ENCODE peak calls at places on chromosomes 4 and X, in four cellular contexts. One of them, this sample, is unnamed.

GRCh38 chr4:751676-752075 is 46.0 kb downstream of the PCGF3 start:
- DNase-seq in MM.1S: no peak
- DNase-seq in adrenal gland: no peak
- DNase-seq in right atrium auricular region: no peak
- DNase-seq in this sample: no peak

GRCh38 chr4:53714377-53715140 is 123.3 kb upstream of the LNX1 start:
- DNase-seq in right atrium auricular region: no peak
- DNase-seq in adrenal gland: no peak
- DNase-seq in MM.1S: no peak
- DNase-seq in this sample: no peak

GRCh38 chr4:128322311-128322710 is 34.7 kb upstream of the PGRMC2 start:
- DNase-seq in right atrium auricular region: no peak
- DNase-seq in MM.1S: no peak
- DNase-seq in adrenal gland: no peak
- DNase-seq in this sample: no peak

GRCh38 chr4:137213372-137214173 is 318.7 kb downstream of the PCDH18 start:
- DNase-seq in MM.1S: no peak
- DNase-seq in right atrium auricular region: no peak
- DNase-seq in adrenal gland: no peak
- DNase-seq in this sample: no peak

GRCh38 chr4:124542021-124542420 is 170.5 kb downstream of the ANKRD50 start:
- DNase-seq in adrenal gland: no peak
- DNase-seq in MM.1S: no peak
- DNase-seq in right atrium auricular region: no peak
- DNase-seq in this sample: no peak

GRCh38 chrX:47199286-47199685 is 5.7 kb downstream of the UBA1 start:
- DNase-seq in right atrium auricular region: no peak
- DNase-seq in MM.1S: no peak
- DNase-seq in adrenal gland: no peak
- DNase-seq in this sample: no peak

GRCh38 chr4:124143632-124144031 is 568.9 kb downstream of the ANKRD50 start:
- DNase-seq in adrenal gland: no peak
- DNase-seq in MM.1S: no peak
- DNase-seq in right atrium auricular region: no peak
- DNase-seq in this sample: no peak

GRCh38 chr4:4872148-4872903 is 12.9 kb downstream of the MSX1 start:
- DNase-seq in MM.1S: no peak
- DNase-seq in adrenal gland: no peak
- DNase-seq in right atrium auricular region: no peak
- DNase-seq in this sample: no peak

GRCh38 chr4:16897351-16897750 is 1.1 kb downstream of the LDB2 start:
- DNase-seq in right atrium auricular region: no peak
- DNase-seq in MM.1S: no peak
- DNase-seq in adrenal gland: no peak
- DNase-seq in this sample: no peak

GRCh38 chr4:56099378-56099786 is 150.6 kb downstream of the CEP135 start:
- DNase-seq in MM.1S: peak; percentile 51
- DNase-seq in adrenal gland: no peak
- DNase-seq in right atrium auricular region: no peak
- DNase-seq in this sample: no peak

GRCh38 chr4:58275856-58276255 is 1165.7 kb upstream of the IGFBP7 start:
- DNase-seq in right atrium auricular region: no peak
- DNase-seq in MM.1S: no peak
- DNase-seq in adrenal gland: no peak
- DNase-seq in this sample: no peak

GRCh38 chrX:46477435-46477834 is 67.8 kb downstream of the ZNF674 start:
- DNase-seq in MM.1S: no peak
- DNase-seq in right atrium auricular region: no peak
- DNase-seq in adrenal gland: no peak
- DNase-seq in this sample: no peak

GRCh38 chr4:6926681-6927478 is 17.3 kb downstream of the TBC1D14 start:
- DNase-seq in adrenal gland: peak; percentile 95
- DNase-seq in right atrium auricular region: no peak
- DNase-seq in MM.1S: no peak
- DNase-seq in this sample: no peak

GRCh38 chrX:153963546-153963945 is 8.1 kb downstream of the HCFC1 start:
- DNase-seq in MM.1S: no peak
- DNase-seq in right atrium auricular region: no peak
- DNase-seq in adrenal gland: no peak
- DNase-seq in this sample: no peak

GRCh38 chr4:167897116-167897515 is 195.2 kb upstream of the ANXA10 start:
- DNase-seq in MM.1S: no peak
- DNase-seq in adrenal gland: no peak
- DNase-seq in right atrium auricular region: no peak
- DNase-seq in this sample: no peak

GRCh38 chr4:38189445-38189844 is 229.2 kb downstream of the PTTG2 start:
- DNase-seq in adrenal gland: peak; percentile 50
- DNase-seq in right atrium auricular region: no peak
- DNase-seq in MM.1S: no peak
- DNase-seq in this sample: no peak

GRCh38 chrX:68421651-68422050 is 11.6 kb downstream of the OPHN1 start:
- DNase-seq in adrenal gland: no peak
- DNase-seq in right atrium auricular region: no peak
- DNase-seq in MM.1S: no peak
- DNase-seq in this sample: no peak

GRCh38 chr4:12636191-12636590 is 847.9 kb downstream of the RAB28 start:
- DNase-seq in right atrium auricular region: no peak
- DNase-seq in adrenal gland: no peak
- DNase-seq in MM.1S: peak; percentile 80
- DNase-seq in this sample: no peak

DNA sequence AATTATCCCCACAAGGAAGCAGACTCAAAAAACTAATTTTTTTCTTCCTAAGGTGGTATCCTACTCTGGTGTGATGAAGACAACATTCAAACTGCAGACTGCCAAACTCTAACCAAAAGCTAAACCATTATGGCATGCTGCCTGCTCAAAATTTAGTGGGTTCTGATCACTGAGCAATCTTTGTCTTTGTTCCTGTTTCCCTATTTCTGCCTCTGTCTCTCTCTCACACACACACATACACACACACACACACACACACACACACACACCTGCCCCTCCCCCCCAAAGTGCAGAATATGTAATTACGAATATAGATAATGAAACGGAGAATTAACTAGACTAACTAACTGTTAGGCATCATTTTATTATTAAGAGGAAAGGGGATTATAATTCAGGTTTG is 1278.6 kb downstream of the PCDH7 start:
- DNase-seq in MM.1S: no peak
- DNase-seq in right atrium auricular region: no peak
- DNase-seq in adrenal gland: no peak
- DNase-seq in this sample: no peak
- H3K4me3 ChIP-seq in MM.1S: no peak overlapping the region
- H3K4me3 ChIP-seq in right atrium auricular region: no peak overlapping the region
- H3K4me3 ChIP-seq in adrenal gland: no peak overlapping the region
- H3K4me3 ChIP-seq in this sample: no peak overlapping the region

GRCh38 chr4:88318751-88319350 is 34.5 kb upstream of the PPM1K start:
- DNase-seq in adrenal gland: no peak
- DNase-seq in MM.1S: no peak
- DNase-seq in right atrium auricular region: no peak
- DNase-seq in this sample: no peak

GRCh38 chr4:88315460-88316017 is 31.2 kb upstream of the PPM1K start:
- DNase-seq in right atrium auricular region: no peak
- DNase-seq in adrenal gland: no peak
- DNase-seq in MM.1S: no peak
- DNase-seq in this sample: no peak

GRCh38 chr4:88320174-88320779 is 35.9 kb upstream of the PPM1K start:
- DNase-seq in right atrium auricular region: no peak
- DNase-seq in MM.1S: peak; percentile 37
- DNase-seq in adrenal gland: no peak
- DNase-seq in this sample: peak; percentile 86

DNA sequence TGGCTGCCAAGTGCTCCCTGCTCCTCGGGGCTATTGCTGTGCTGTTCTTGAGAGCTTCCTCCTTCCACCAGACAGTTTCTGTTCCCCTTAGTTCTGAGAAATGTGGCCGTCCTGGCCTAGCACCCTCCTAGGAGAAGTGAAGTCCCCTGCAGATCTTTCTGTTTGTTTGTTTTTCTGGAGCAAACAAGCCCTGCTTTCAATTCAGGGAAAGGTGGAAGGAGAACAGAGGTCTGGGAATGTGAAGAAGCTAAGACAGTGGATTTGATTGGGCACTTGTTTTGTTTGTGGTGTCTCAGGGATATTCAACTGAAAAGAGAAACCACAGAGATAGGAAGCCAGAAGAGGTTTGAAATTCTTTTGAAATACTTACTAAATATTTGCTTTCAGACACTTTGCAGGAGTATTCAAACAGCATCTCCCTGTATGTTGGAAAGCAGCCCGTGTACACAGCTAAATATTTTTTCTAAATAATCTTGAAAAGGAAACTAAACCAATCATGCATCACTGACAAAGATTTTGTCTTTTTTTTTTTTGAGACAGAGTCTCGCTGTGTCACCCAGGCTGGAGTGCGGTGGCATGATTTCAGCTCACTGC is 36.5 kb upstream of the PPM1K start:
- DNase-seq in MM.1S: peak; percentile 70
- DNase-seq in adrenal gland: peak; percentile 17
- DNase-seq in right atrium auricular region: no peak
- DNase-seq in this sample: peak; percentile 90
- H3K4me3 ChIP-seq in MM.1S: peak overlapping the region; percentile 60
- H3K4me3 ChIP-seq in adrenal gland: no peak overlapping the region
- H3K4me3 ChIP-seq in right atrium auricular region: no peak overlapping the region
- H3K4me3 ChIP-seq in this sample: peak overlapping the region; percentile 51

GRCh38 chr4:27089186-27089585 is 228.5 kb downstream of the STIM2 start:
- DNase-seq in right atrium auricular region: no peak
- DNase-seq in adrenal gland: no peak
- DNase-seq in MM.1S: no peak
- DNase-seq in this sample: no peak

GRCh38 chr4:27087306-27088045 is 226.8 kb downstream of the STIM2 start:
- DNase-seq in right atrium auricular region: no peak
- DNase-seq in adrenal gland: no peak
- DNase-seq in MM.1S: no peak
- DNase-seq in this sample: peak; percentile 28

GRCh38 chr4:27088491-27088890 is 227.8 kb downstream of the STIM2 start:
- DNase-seq in MM.1S: no peak
- DNase-seq in adrenal gland: no peak
- DNase-seq in right atrium auricular region: no peak
- DNase-seq in this sample: no peak

GRCh38 chr4:27094224-27094623 is 233.6 kb downstream of the STIM2 start:
- DNase-seq in adrenal gland: no peak
- DNase-seq in MM.1S: no peak
- DNase-seq in right atrium auricular region: no peak
- DNase-seq in this sample: peak; percentile 28

DNA sequence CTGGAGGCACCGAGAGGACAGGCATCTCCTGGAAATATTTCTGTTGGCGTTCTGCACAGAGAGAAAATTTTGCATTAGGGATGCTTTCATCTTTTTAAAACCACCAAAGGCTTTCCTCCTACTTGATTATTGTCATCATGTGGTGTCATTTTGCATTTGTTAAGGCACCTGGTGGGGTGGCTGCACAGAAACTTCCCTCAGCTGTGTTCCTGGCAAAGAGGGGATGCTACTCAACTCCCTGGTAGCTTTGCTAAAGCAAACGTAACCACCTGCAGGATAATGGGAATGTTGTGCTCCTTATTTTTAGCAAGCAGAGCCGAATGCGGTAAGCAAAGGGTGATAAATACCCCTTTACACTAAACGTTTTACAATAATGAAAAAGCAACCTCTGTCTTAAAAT is 229.8 kb downstream of the STIM2 start:
- DNase-seq in MM.1S: no peak
- DNase-seq in adrenal gland: no peak
- DNase-seq in right atrium auricular region: no peak
- DNase-seq in this sample: peak; percentile 21
- H3K4me3 ChIP-seq in MM.1S: no peak overlapping the region
- H3K4me3 ChIP-seq in adrenal gland: no peak overlapping the region
- H3K4me3 ChIP-seq in right atrium auricular region: no peak overlapping the region
- H3K4me3 ChIP-seq in this sample: no peak overlapping the region

GRCh38 chr4:152536545-152537182 is 772 bp upstream of the FBXW7 start:
- DNase-seq in MM.1S: peak; percentile 60
- DNase-seq in adrenal gland: no peak
- DNase-seq in right atrium auricular region: no peak
- DNase-seq in this sample: peak; percentile 80

GRCh38 chr4:152535903-152536544 is at the start of gene FBXW7:
- DNase-seq in adrenal gland: peak; percentile 98
- DNase-seq in right atrium auricular region: peak; percentile 99
- DNase-seq in MM.1S: peak; percentile 99
- DNase-seq in this sample: peak; percentile 100

GRCh38 chr4:152539556-152540292 is 3.8 kb upstream of the FBXW7 start:
- DNase-seq in adrenal gland: no peak
- DNase-seq in right atrium auricular region: no peak
- DNase-seq in MM.1S: no peak
- DNase-seq in this sample: no peak

GRCh38 chr4:152540293-152540674 is 4.4 kb upstream of the FBXW7 start:
- DNase-seq in MM.1S: no peak
- DNase-seq in adrenal gland: no peak
- DNase-seq in right atrium auricular region: no peak
- DNase-seq in this sample: peak; percentile 77

DNA sequence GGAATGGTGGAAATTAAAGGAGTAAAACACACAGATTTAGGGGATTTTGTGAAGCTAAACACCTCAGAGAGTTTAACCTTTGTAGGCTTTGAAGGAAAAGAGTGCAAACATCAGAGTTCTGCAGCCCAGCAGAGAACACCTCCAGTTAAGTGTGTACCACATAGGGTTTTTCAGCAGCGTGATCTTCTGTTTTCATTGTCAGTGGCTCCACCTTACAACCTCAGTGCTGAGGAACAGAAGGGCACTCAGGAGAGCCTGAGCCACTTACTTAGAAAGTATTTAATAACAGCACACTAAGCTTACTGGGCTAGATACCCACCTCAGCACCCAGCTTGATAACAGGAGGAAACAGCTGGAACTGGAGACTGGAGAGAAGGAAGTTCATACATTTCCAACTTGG is 2.0 kb upstream of the FBXW7 start:
- DNase-seq in adrenal gland: no peak
- DNase-seq in MM.1S: no peak
- DNase-seq in right atrium auricular region: no peak
- DNase-seq in this sample: no peak
- H3K4me3 ChIP-seq in adrenal gland: no peak overlapping the region
- H3K4me3 ChIP-seq in MM.1S: peak overlapping the region; percentile 94
- H3K4me3 ChIP-seq in right atrium auricular region: no peak overlapping the region
- H3K4me3 ChIP-seq in this sample: no peak overlapping the region

DNA sequence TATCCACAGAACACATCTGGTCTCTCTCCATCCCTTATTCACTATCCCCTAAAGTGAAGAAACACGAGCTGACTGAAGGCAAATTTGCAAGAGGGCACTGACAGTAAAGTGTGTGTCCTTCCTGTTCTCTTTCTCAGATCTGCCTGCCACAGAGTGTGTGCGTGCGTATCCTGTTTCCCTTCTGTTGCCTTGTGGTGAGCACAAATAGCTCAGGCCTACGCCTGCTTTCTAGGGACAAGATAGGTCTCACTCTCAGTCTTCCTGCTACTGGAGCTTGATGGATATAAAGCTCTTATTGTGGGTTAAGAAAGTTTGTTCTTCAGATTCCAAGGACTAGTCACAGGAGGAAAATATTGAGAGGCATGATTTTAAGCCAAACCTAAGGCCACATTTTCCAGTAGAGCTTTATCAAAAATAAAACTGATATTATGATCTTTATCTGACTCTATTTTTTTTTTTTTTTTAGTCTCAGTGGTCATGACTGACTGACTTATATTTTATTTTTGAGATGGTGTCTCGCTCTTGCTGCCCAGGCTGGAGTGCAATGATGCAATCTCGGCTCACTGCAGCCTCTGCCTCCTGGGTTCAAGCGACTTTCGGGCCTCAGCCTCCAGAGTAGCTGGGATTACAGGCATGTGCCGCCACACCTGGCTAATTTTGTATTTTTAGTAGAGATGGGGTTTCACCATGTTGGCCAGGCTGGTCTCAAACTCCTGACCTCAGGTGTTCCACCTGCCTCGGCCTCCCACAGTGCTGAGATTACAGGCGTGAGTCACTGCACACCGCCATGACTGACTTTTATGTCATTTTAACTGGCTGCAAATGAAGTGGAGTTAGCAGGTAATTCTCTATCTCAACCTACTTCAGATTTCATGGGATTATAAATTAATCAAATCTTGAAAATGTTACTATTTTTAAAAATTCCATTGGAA is 140.3 kb upstream of the SH3RF1 start:
- DNase-seq in MM.1S: peak; percentile 90
- DNase-seq in right atrium auricular region: no peak
- DNase-seq in adrenal gland: peak; percentile 41
- DNase-seq in this sample: peak; percentile 50
- H3K4me3 ChIP-seq in MM.1S: no peak overlapping the region
- H3K4me3 ChIP-seq in right atrium auricular region: no peak overlapping the region
- H3K4me3 ChIP-seq in adrenal gland: no peak overlapping the region
- H3K4me3 ChIP-seq in this sample: no peak overlapping the region